ENCODE peak calls at places on chromosomes 2 and 18, in five cellular contexts. U, G, S, V and P are unnamed samples. For H3K79me1, the result is how much of the 10 kb centered on the place peaks cover.

GRCh38 chr2:84865181-84865783 is 15.6 kb downstream of the TRABD2A start:
- DNase-seq in U (peak), G (no peak), S (no peak), V (no peak), P (peak)

GRCh38 chr2:119683717-119684443 is 4.9 kb downstream of the TMEM177 start:
- DNase-seq in U (no peak), G (no peak), S (no peak), V (no peak), P (no peak)

GRCh38 chr2:205902041-205902898 is 183.7 kb downstream of the INO80D start:
- DNase-seq in U (peak), G (no peak), S (no peak), V (no peak), P (no peak)

GRCh38 chr2:239822146-239822945 is 202.8 kb downstream of the NDUFA10 start:
- DNase-seq in U (no peak), G (no peak), S (peak), V (peak), P (no peak)

GRCh38 chr2:46311651-46312223 is 14.5 kb downstream of the EPAS1 start:
- DNase-seq in U (no peak), G (no peak), S (no peak), V (no peak), P (no peak)

GRCh38 chr2:120641366-120641771 is 94.3 kb upstream of the GLI2 start:
- DNase-seq in U (no peak), G (no peak), S (no peak), V (no peak), P (peak)

GRCh38 chr2:233422050-233422639 is 67.9 kb downstream of the DGKD start:
- DNase-seq in U (no peak), G (no peak), S (no peak), V (peak), P (no peak)

GRCh38 chr2:71813801-71814470 is 333.7 kb downstream of the CYP26B1 start:
- DNase-seq in U (no peak), G (no peak), S (peak), V (no peak), P (no peak)

GRCh38 chr18:58396144-58396543 is 232.7 kb downstream of the ALPK2 start:
- DNase-seq in U (no peak), G (no peak), S (peak), V (no peak), P (no peak)

GRCh38 chr2:32427672-32428622 is 71.1 kb downstream of the BIRC6 start:
- DNase-seq in U (no peak), G (no peak), S (no peak), V (no peak), P (no peak)

DNA sequence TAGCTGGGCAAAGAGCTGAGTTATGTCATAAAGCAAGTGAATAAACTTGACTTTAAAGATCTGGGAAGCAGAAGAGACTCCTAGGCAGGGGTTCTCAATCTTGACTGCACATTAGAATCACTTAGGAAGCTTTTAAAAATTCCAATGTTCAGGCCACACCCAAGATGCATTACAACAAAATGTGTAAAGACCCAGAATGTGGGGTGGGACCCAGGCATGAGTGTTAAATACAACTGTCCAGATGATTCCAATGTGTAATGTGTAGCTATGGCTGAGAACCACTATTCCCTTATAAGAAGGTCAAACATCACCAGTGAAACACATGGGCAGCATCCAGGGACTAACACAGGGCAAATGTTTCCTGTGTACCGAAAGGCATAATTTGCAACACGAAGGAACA is 74.4 kb upstream of the STK17B start:
- DNase-seq in U (no peak), G (no peak), S (no peak), V (no peak), P (no peak)
- H2BK120ac ChIP-seq in U (no peak), G (no peak), S (no peak), V (no peak), P (no peak)

GRCh38 chr2:9247786-9248185 is 41.2 kb downstream of the ASAP2 start:
- DNase-seq in U (peak), G (no peak), S (no peak), V (no peak), P (no peak)
- H3K79me1 ChIP-seq in U (under half), G (under half), S (under half), V (under half), P (under half)

GRCh38 chr2:102145939-102146338 is 3.4 kb downstream of the IL1R1 start:
- DNase-seq in U (peak), G (no peak), S (no peak), V (no peak), P (no peak)

GRCh38 chr2:102149243-102149642 is 6.7 kb downstream of the IL1R1 start:
- DNase-seq in U (no peak), G (no peak), S (no peak), V (no peak), P (no peak)

GRCh38 chr2:102147935-102148334 is 5.4 kb downstream of the IL1R1 start:
- DNase-seq in U (peak), G (no peak), S (no peak), V (no peak), P (no peak)

GRCh38 chr2:102154364-102154763 is 11.8 kb downstream of the IL1R1 start:
- DNase-seq in U (no peak), G (no peak), S (no peak), V (no peak), P (no peak)

GRCh38 chr2:102149644-102150455 is 7.3 kb downstream of the IL1R1 start:
- DNase-seq in U (no peak), G (no peak), S (no peak), V (no peak), P (no peak)
- H2BK12ac ChIP-seq in U (no peak), G (no peak), S (no peak), V (no peak), P (no peak)

GRCh38 chr18:76457957-76458356 is 37.1 kb downstream of the ZNF516 start:
- DNase-seq in U (no peak), G (no peak), S (no peak), V (no peak), P (no peak)
- H2BK120ac ChIP-seq in U (no peak), G (no peak), S (no peak), V (no peak), P (no peak)

DNA sequence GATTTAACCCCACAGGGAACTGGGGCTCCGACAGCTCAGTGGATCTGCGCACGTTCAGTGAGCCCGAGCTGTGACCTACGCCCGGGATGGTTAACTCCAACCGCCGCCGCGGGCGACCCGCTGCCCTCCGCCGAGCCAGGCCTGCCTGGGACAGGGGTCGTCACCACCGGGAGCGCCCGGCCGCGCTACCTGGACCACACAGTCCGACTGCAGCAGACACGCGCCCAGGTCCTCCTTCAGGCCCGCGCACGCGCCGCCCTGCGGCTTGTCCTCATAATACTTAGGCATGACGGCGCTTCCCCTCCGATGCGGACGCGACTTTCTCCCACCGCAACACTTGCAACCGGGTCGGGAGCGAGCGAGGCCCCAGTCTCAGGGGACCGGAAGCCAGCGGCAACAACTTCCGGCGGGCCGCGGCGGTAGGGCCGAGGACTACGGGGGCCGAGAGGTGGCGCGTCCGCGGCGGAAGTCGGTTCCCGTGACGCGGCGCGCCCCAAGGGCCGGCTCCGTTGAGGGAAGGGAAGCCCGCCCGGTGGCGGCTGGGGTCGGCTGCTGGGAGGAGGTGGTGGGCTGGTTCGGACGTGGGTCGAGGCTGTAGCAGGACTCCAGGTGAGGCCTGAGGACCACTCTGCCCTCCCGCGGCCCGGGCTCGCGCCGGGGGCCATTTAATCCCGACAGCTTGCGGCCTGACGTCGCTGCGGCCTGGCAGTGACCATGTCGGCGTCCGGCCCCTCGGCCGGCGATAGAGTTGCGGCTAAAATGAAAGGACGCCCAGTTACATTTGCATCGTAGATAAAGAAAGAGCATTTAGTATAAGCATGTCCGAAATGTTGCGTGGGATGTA is at the start of the genes COA5 and UNC50:
- DNase-seq in U (peak), G (peak), S (peak), V (peak), P (peak)
- H3K79me1 ChIP-seq in U (under half), G (under half), S (under half), V (under half), P (under half)

DNA sequence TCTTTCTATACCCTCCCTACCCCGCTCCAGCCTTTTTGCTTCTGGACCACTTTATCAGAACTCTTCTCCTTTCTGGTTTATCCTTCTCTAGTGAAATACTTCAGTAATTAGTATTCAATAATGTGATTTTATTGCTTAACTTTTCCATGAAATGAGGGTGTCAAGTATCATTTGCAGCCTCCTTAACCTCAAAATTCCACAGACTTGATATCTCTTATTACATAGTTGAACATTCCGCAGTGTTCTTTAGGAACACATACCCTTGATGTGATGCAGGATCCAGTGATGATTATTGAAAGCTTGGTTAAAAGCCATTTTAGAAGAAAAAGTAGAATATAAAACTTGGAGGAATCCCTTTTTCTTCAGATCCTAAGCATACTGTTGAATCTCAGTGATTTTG is 94.8 kb downstream of the GREB1L start:
- DNase-seq in U (no peak), G (no peak), S (no peak), V (no peak), P (no peak)
- H2BK12ac ChIP-seq in U (no peak), G (no peak), S (no peak), V (no peak), P (no peak)

GRCh38 chr2:96880891-96881273 is 11.0 kb upstream of the SEMA4C start:
- DNase-seq in U (no peak), G (no peak), S (no peak), V (no peak), P (no peak)
- H2BK120ac ChIP-seq in U (no peak), G (no peak), S (no peak), V (peak), P (peak)

GRCh38 chr2:69594341-69594740 is 49.2 kb downstream of the AAK1 start:
- DNase-seq in U (peak), G (no peak), S (no peak), V (no peak), P (no peak)
- H3K79me1 ChIP-seq in U (under half), G (under half), S (under half), V (under half), P (under half)